ENCODE peak calls at places on chromosomes 5 and 9, in five cellular contexts. One of them, this sample, is unnamed.
A peak's percentile ranks its signal among the peaks of the same experiment; 100 is the strongest.

GRCh38 chr5:158511454-158511853 is 588.3 kb downstream of the EBF1 start:
- DNase-seq in type B pancreatic cell: no peak
- DNase-seq in neural crest cell: no peak
- DNase-seq in EL: no peak
- DNase-seq in M059J: no peak
- DNase-seq in this sample: no peak

GRCh38 chr5:158814521-158814920 is 285.2 kb downstream of the EBF1 start:
- DNase-seq in type B pancreatic cell: no peak
- DNase-seq in neural crest cell: no peak
- DNase-seq in EL: peak; percentile 49
- DNase-seq in M059J: no peak
- DNase-seq in this sample: no peak

GRCh38 chr5:123665822-123666371 is 153.9 kb downstream of the CSNK1G3 start:
- DNase-seq in type B pancreatic cell: no peak
- DNase-seq in neural crest cell: no peak
- DNase-seq in EL: no peak
- DNase-seq in M059J: no peak
- DNase-seq in this sample: no peak

GRCh38 chr5:132776077-132776931 is 735 bp downstream of the SEPTIN8 start:
- DNase-seq in type B pancreatic cell: no peak
- DNase-seq in neural crest cell: peak; percentile 36
- DNase-seq in EL: peak; percentile 68
- DNase-seq in M059J: no peak
- DNase-seq in this sample: peak; percentile 66

GRCh38 chr9:136847065-136847826 is 2.0 kb upstream of the PHPT1 start:
- DNase-seq in type B pancreatic cell: no peak
- DNase-seq in neural crest cell: no peak
- DNase-seq in EL: peak; percentile 66
- DNase-seq in M059J: no peak
- DNase-seq in this sample: peak; percentile 71

GRCh38 chr9:130041648-130042405 is 1.2 kb downstream of the FNBP1 start:
- DNase-seq in type B pancreatic cell: no peak
- DNase-seq in neural crest cell: peak; percentile 13
- DNase-seq in EL: peak; percentile 58
- DNase-seq in M059J: peak; percentile 51
- DNase-seq in this sample: peak; percentile 34

GRCh38 chr5:54088081-54088480 is 222.3 kb downstream of the ARL15 start:
- DNase-seq in type B pancreatic cell: no peak
- DNase-seq in neural crest cell: no peak
- DNase-seq in EL: peak; percentile 65
- DNase-seq in M059J: peak; percentile 29
- DNase-seq in this sample: no peak

GRCh38 chr9:113446323-113446740 is 17.2 kb upstream of the RGS3 start:
- DNase-seq in type B pancreatic cell: no peak
- DNase-seq in neural crest cell: no peak
- DNase-seq in EL: peak; percentile 47
- DNase-seq in M059J: peak; percentile 58
- DNase-seq in this sample: no peak

GRCh38 chr5:141742866-141743651 is 61.0 kb upstream of the ARAP3 start:
- DNase-seq in type B pancreatic cell: no peak
- DNase-seq in neural crest cell: peak; percentile 65
- DNase-seq in EL: peak; percentile 18
- DNase-seq in M059J: peak; percentile 40
- DNase-seq in this sample: peak; percentile 35

GRCh38 chr5:23631283-23632045 is 124.1 kb downstream of the PRDM9 start:
- DNase-seq in type B pancreatic cell: no peak
- DNase-seq in neural crest cell: no peak
- DNase-seq in EL: no peak
- DNase-seq in M059J: no peak
- DNase-seq in this sample: no peak

GRCh38 chr9:128115187-128116103 is 12.1 kb downstream of the PTGES2 start:
- DNase-seq in type B pancreatic cell: no peak
- DNase-seq in neural crest cell: no peak
- DNase-seq in EL: no peak
- DNase-seq in M059J: no peak
- DNase-seq in this sample: no peak

GRCh38 chr5:34587355-34588241 is 68.5 kb upstream of the RAI14 start:
- DNase-seq in type B pancreatic cell: no peak
- DNase-seq in neural crest cell: no peak
- DNase-seq in EL: peak; percentile 82
- DNase-seq in M059J: peak; percentile 86
- DNase-seq in this sample: no peak

GRCh38 chr9:83473488-83473971 is 64.7 kb downstream of the FRMD3 start:
- DNase-seq in type B pancreatic cell: no peak
- DNase-seq in neural crest cell: no peak
- DNase-seq in EL: no peak
- DNase-seq in M059J: peak; percentile 74
- DNase-seq in this sample: no peak

GRCh38 chr5:554284-554988 is 30.2 kb upstream of the SLC9A3 start:
- DNase-seq in type B pancreatic cell: peak; percentile 20
- DNase-seq in neural crest cell: no peak
- DNase-seq in EL: no peak
- DNase-seq in M059J: no peak
- DNase-seq in this sample: peak; percentile 4

GRCh38 chr5:163079618-163080017 is 357.8 kb upstream of the CCNG1 start:
- DNase-seq in type B pancreatic cell: no peak
- DNase-seq in neural crest cell: no peak
- DNase-seq in EL: no peak
- DNase-seq in M059J: no peak
- DNase-seq in this sample: peak; percentile 10

GRCh38 chr5:99349842-99350241 is 421.0 kb upstream of the CHD1 start:
- DNase-seq in type B pancreatic cell: no peak
- DNase-seq in neural crest cell: no peak
- DNase-seq in EL: no peak
- DNase-seq in M059J: no peak
- DNase-seq in this sample: no peak

GRCh38 chr9:22005083-22005699 is 3.9 kb downstream of the CDKN2B start:
- DNase-seq in type B pancreatic cell: no peak
- DNase-seq in neural crest cell: no peak
- DNase-seq in EL: no peak
- DNase-seq in M059J: no peak
- DNase-seq in this sample: no peak

GRCh38 chr5:174229640-174230350 is 184.3 kb downstream of the NSG2 start:
- DNase-seq in type B pancreatic cell: no peak
- DNase-seq in neural crest cell: no peak
- DNase-seq in EL: peak; percentile 62
- DNase-seq in M059J: peak; percentile 77
- DNase-seq in this sample: no peak

GRCh38 chr5:36125868-36126267 is 25.8 kb downstream of the LMBRD2 start:
- DNase-seq in type B pancreatic cell: no peak
- DNase-seq in neural crest cell: no peak
- DNase-seq in EL: no peak
- DNase-seq in M059J: no peak
- DNase-seq in this sample: no peak

GRCh38 chr9:18185196-18185595 is 288.8 kb upstream of the ADAMTSL1 start:
- DNase-seq in type B pancreatic cell: no peak
- DNase-seq in neural crest cell: no peak
- DNase-seq in EL: no peak
- DNase-seq in M059J: peak; percentile 11
- DNase-seq in this sample: no peak

GRCh38 chr9:113886003-113886324 is 9.9 kb downstream of the ZNF618 start:
- DNase-seq in type B pancreatic cell: no peak
- DNase-seq in neural crest cell: no peak
- DNase-seq in EL: no peak
- DNase-seq in M059J: peak; percentile 55
- DNase-seq in this sample: no peak

GRCh38 chr9:78806492-78807160 is 509.7 kb downstream of the PSAT1 start:
- DNase-seq in type B pancreatic cell: no peak
- DNase-seq in neural crest cell: no peak
- DNase-seq in EL: peak; percentile 37
- DNase-seq in M059J: peak; percentile 74
- DNase-seq in this sample: no peak

This sample was measured in WERI-Rb-1.